ENCODE peak calls at places on chromosomes 4 and X, in seven cellular contexts. N is stomach; S is pancreas; R is right atrium auricular region; K is CD8-positive, alpha-beta T cell; Q is A673; Z is A549. G is an unnamed sample. For H3K4me1, the result is how much of the 10 kb centered on the place peaks cover.

GRCh38 chr4:121655320-121656268 is 41.2 kb downstream of the ANXA5 start:
- DNase-seq in Q (no peak), Z (no peak), S (no peak), R (no peak), N (no peak), K (no peak), G (no peak)

GRCh38 chr4:114265342-114265741 is 285.9 kb upstream of the ARSJ start:
- DNase-seq in Q (no peak), Z (no peak), R (no peak), S (no peak), N (no peak), K (no peak), G (no peak)

GRCh38 chr4:53682908-53683307 is 91.6 kb upstream of the LNX1 start:
- DNase-seq in R (no peak), K (no peak), Z (no peak), N (no peak), Q (no peak), S (no peak), G (no peak)

GRCh38 chr4:79526970-79527565 is 119.0 kb upstream of the GK2 start:
- DNase-seq in R (no peak), N (no peak), S (no peak), K (no peak), Z (no peak), Q (no peak), G (no peak)

GRCh38 chr4:15479913-15480185 is 10.2 kb downstream of the CC2D2A start:
- DNase-seq in S (no peak), Z (no peak), N (no peak), R (no peak), K (no peak), Q (no peak), G (no peak)

GRCh38 chr4:6401797-6402196 is 70.6 kb downstream of the PPP2R2C start:
- DNase-seq in K (no peak), R (no peak), N (no peak), S (no peak), Z (no peak), Q (no peak), G (no peak)

GRCh38 chrX:40908026-40908425 is 172.7 kb upstream of the MED14 start:
- DNase-seq in S (no peak), R (no peak), Q (no peak), Z (no peak), K (no peak), N (no peak), G (no peak)

GRCh38 chr4:123361195-123361861 is 35.3 kb upstream of the SPRY1 start:
- DNase-seq in Z (no peak), S (no peak), K (no peak), N (no peak), R (no peak), Q (peak), G (no peak)

GRCh38 chr4:152090543-152090942 is 329.7 kb upstream of the GATB start:
- DNase-seq in Z (no peak), N (no peak), K (no peak), R (no peak), S (no peak), Q (peak), G (peak)

GRCh38 chr4:152860057-152860456 is 76.1 kb upstream of the FHDC1 start:
- DNase-seq in Z (no peak), K (no peak), S (no peak), R (no peak), Q (no peak), N (no peak), G (no peak)

GRCh38 chr4:183601381-183601780 is 57.6 kb downstream of the RWDD4 start:
- DNase-seq in K (no peak), Q (no peak), S (no peak), N (no peak), Z (no peak), R (no peak), G (no peak)

GRCh38 chrX:97517763-97518162 is 634.1 kb downstream of the RPA4 start:
- DNase-seq in R (no peak), Q (no peak), N (no peak), Z (no peak), K (no peak), S (no peak), G (no peak)

GRCh38 chr4:108029321-108029720 is 39.6 kb downstream of the HADH start:
- DNase-seq in R (no peak), K (peak), S (no peak), N (no peak), Q (no peak), Z (no peak), G (no peak)

GRCh38 chr4:146699910-146700309 is 61.2 kb downstream of the POU4F2 start:
- DNase-seq in N (no peak), K (no peak), S (no peak), Z (no peak), Q (no peak), R (no peak), G (no peak)

GRCh38 chr4:47926667-47927258 is 12.4 kb upstream of the NFXL1 start:
- DNase-seq in K (peak), R (peak), Q (peak), S (peak), N (peak), Z (peak), G (no peak)

GRCh38 chrX:63613531-63614028 is 171.4 kb downstream of the ARHGEF9 start:
- DNase-seq in K (no peak), N (no peak), R (no peak), Z (no peak), Q (no peak), S (no peak), G (no peak)

GRCh38 chr4:151133311-151133710 is 33.9 kb downstream of the RPS3A start:
- DNase-seq in K (no peak), Q (no peak), S (no peak), Z (no peak), R (no peak), N (no peak), G (no peak)

GRCh38 chr4:102759835-102760644 is 728 bp downstream of the MANBA start:
- DNase-seq in Z (peak), R (peak), N (peak), Q (peak), K (no peak), S (no peak), G (no peak)

GRCh38 chr4:130257271-130257670 is 1161.3 kb downstream of the C4orf33 start:
- DNase-seq in S (no peak), N (no peak), Z (no peak), K (no peak), R (no peak), Q (peak), G (no peak)

GRCh38 chr4:145352438-145353145 is 129.1 kb upstream of the SMAD1 start:
- DNase-seq in N (no peak), K (no peak), R (no peak), Q (no peak), S (peak), Z (no peak), G (no peak)

GRCh38 chr4:128841402-128841801 is 31.9 kb downstream of the JADE1 start:
- DNase-seq in Z (no peak), R (no peak), Q (no peak), S (no peak), K (no peak), N (no peak), G (no peak)
- H3K4me1 ChIP-seq in Z (half or more), R (half or more), Q (under half), S (half or more), K (under half), N (half or more), G (half or more)

GRCh38 chrX:2707334-2707760 is 16.3 kb downstream of the CD99 start:
- DNase-seq in K (peak), Z (peak), S (no peak), N (peak), Q (peak), R (peak), G (peak)
- H3K4me1 ChIP-seq in K (half or more), Z (half or more), S (under half), N (half or more), Q (half or more), R (half or more), G (half or more)

DNA sequence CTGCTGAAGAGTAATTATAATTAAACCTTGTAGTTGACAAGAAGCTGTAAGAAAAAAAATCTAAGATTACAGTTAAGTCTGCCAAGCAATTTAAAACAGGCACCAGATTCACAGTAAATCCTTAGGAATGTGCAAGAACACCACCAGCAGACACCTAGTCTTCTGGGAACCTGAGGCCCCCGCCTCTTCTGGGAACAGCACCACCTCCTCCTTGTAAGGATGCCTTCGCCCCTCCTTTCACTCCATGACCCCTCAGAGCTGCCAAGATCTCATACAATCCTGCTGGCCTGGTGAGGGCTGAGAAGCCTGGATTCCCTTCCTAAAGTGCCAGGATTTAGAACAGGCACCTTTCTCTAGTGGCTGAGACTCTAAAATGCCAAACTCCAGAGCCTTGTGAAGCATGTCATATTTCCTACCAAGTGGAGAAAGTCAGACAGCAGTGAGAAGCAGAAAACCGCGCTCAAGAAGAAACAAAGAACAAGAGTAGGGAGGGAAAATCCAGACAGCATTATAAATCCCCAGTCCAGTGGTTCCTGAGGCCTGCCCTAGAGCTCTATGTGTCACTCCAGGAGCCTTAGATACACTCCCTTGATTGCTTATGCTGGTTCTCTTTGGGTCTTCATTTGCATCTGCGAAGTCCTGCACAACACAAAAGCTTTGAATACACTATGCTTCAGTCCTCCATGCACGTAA is 166.4 kb downstream of the TSPAN5 start:
- DNase-seq in R (no peak), K (no peak), S (no peak), Q (no peak), N (no peak), Z (no peak), G (no peak)
- H3K4me1 ChIP-seq in R (under half), K (under half), S (under half), Q (under half), N (under half), Z (under half), G (under half)

DNA sequence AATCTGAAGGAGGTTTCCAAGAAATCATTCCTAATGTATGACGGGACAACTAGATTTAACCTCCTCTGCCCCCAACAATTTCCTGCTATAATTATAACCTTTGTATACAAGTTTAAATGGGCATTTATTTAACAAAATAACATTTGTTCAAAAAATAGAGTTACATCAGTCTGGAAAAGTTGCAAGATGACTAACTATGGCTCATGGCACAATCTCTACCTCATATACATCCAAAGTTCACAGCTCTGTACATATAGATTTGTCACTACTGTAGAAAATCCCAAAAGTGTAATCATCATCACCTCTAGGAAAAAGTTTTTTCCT is 3.8 kb upstream of the RPS6KA3 start:
- DNase-seq in N (no peak), Q (no peak), R (no peak), K (no peak), S (no peak), Z (no peak), G (no peak)
- H3K4me1 ChIP-seq in N (under half), Q (under half), R (under half), K (under half), S (under half), Z (under half), G (under half)

GRCh38 chr4:26813698-26814097 is 46.9 kb upstream of the STIM2 start:
- DNase-seq in Z (no peak), S (no peak), R (no peak), Q (no peak), K (no peak), N (no peak), G (no peak)

GRCh38 chr4:26815199-26815598 is 45.4 kb upstream of the STIM2 start:
- DNase-seq in N (no peak), Z (no peak), R (no peak), K (no peak), S (no peak), Q (peak), G (no peak)

GRCh38 chr4:26809811-26810210 is 50.8 kb upstream of the STIM2 start:
- DNase-seq in N (no peak), Q (no peak), R (no peak), K (no peak), Z (no peak), S (no peak), G (no peak)

GRCh38 chr4:26815686-26816085 is 45.0 kb upstream of the STIM2 start:
- DNase-seq in N (no peak), Q (peak), Z (no peak), K (no peak), S (no peak), R (no peak), G (no peak)

DNA sequence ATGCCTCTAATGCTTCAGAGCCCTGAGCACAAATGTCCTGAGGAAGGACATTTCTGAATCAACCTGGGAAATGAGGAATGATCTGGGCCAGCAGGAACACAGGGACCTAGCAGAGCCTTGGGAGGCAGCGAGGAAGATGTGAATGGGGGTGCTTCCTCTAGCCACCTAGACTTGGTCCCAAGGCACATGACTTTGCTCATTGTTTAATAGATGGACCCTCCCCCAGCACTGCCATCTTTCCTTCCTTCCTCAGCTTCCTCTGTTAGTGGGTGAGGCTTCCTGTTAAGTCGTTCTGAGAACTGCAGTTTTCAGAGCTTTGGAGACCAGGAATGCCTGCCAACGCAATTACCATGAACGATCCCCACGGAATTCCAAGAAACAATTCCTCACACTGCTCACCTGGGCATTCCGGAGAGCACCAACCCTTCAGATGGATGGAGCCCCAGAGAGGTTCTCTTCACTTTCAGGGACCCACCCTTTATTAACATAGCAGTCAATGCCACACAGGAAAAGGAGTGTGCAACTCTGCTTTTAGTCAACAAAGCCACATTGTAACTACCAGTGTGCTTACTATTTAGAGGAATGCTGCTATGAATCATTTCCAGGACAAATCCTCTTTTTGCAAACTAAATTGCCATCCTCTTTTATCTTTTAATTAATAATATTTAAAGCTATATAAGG is 48.5 kb upstream of the STIM2 start:
- DNase-seq in Z (no peak), R (no peak), S (no peak), K (no peak), Q (no peak), N (no peak), G (no peak)
- H3K4me1 ChIP-seq in Z (under half), R (under half), S (under half), K (under half), Q (under half), N (under half), G (under half)

GRCh38 chrX:103396660-103397059 is 20.3 kb downstream of the BEX3 start:
- DNase-seq in S (no peak), N (no peak), R (no peak), Q (no peak), K (no peak), Z (no peak), G (no peak)
- H3K4me1 ChIP-seq in S (under half), N (under half), R (under half), Q (under half), K (under half), Z (under half), G (under half)

DNA sequence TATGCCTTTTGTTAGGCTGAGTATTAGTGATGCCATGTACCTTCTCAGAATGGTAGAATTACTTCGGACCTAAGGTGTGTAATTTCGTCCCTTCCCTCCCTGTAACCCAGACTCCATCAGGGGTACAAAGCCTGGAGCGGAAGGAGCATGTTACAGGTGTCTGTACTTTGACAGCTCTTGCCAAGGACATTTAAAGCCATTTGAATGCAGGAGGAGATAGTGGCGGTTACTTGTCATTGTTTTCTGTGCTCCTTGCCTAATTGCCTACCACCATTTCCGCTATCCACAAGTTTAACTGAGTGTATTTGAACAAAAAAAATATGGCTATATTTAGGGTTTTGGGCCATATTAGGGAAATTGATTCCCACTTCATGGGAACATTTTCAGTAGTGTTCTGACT is 1.8 kb downstream of the FNIP2 start:
- DNase-seq in R (no peak), S (no peak), N (no peak), Q (no peak), K (no peak), Z (no peak), G (no peak)
- H3K4me1 ChIP-seq in R (half or more), S (under half), N (half or more), Q (under half), K (under half), Z (under half), G (half or more)

G was measured in left ventricle myocardium inferior.